ENCODE peak calls at places on chromosome X, in four cellular contexts. H is GM12878, I is IMR-90, T is K562. X is an unnamed sample.

GRCh38 chrX:75957107-75957610 is 172.1 kb upstream of the MAGEE2 start:
- DNase-seq in I (no peak), T (no peak), H (no peak), X (no peak)

GRCh38 chrX:139691843-139692505 is 16.0 kb downstream of the MCF2 start:
- DNase-seq in H (no peak), I (no peak), T (no peak), X (peak)

GRCh38 chrX:8738588-8739189 is 6.8 kb upstream of the ANOS1 start:
- DNase-seq in H (no peak), I (peak), T (peak), X (peak)

GRCh38 chrX:150478496-150479492 is 89.6 kb upstream of the MTM1 start:
- DNase-seq in I (no peak), T (no peak), H (no peak), X (no peak)

GRCh38 chrX:105635794-105636193 is 186.5 kb upstream of the NRK start:
- DNase-seq in H (no peak), T (no peak), I (no peak), X (no peak)

GRCh38 chrX:123807825-123808416 is 51.9 kb upstream of the XIAP start:
- DNase-seq in H (no peak), I (peak), T (no peak), X (no peak)

GRCh38 chrX:16212024-16212423 is 44.7 kb downstream of the MAGEB17 start:
- DNase-seq in T (no peak), H (no peak), I (peak), X (no peak)

GRCh38 chrX:38664285-38664684 is 102.9 kb downstream of the TSPAN7 start:
- DNase-seq in T (peak), I (peak), H (no peak), X (peak)

GRCh38 chrX:54479471-54480122 is 16.4 kb downstream of the FGD1 start:
- DNase-seq in H (no peak), I (no peak), T (no peak), X (no peak)

GRCh38 chrX:53481093-53481492 is 46.9 kb upstream of the HSD17B10 start:
- DNase-seq in T (peak), H (no peak), I (no peak), X (no peak)

GRCh38 chrX:536616-537015 is 94.0 kb upstream of the SHOX start:
- DNase-seq in T (no peak), H (no peak), I (no peak), X (no peak)

GRCh38 chrX:129959493-129959832 is 23.0 kb upstream of the BCORL1 start:
- DNase-seq in I (peak), H (no peak), T (peak), X (no peak)

GRCh38 chrX:117985241-117985640 is 131.4 kb downstream of the KLHL13 start:
- DNase-seq in I (peak), T (peak), H (no peak), X (peak)

GRCh38 chrX:39661508-39661907 is 436.2 kb downstream of the BCOR start:
- DNase-seq in T (peak), H (no peak), I (no peak), X (no peak)

GRCh38 chrX:48919947-48920712 is 1.3 kb upstream of the PIM2 start:
- DNase-seq in I (no peak), H (no peak), T (peak), X (no peak)

GRCh38 chrX:35098419-35098818 is 155.8 kb downstream of the FAM47B start:
- DNase-seq in T (no peak), H (no peak), I (no peak), X (no peak)

GRCh38 chrX:70669120-70669519 is 224.5 kb downstream of the DLG3 start:
- DNase-seq in I (no peak), H (no peak), T (no peak), X (no peak)

GRCh38 chrX:26649534-26649933 is 433.6 kb downstream of the MAGEB5 start:
- DNase-seq in T (peak), I (peak), H (no peak), X (peak)

GRCh38 chrX:101219840-101220191 is 230 bp downstream of the DRP2 start:
- DNase-seq in T (no peak), H (no peak), I (peak), X (peak)

GRCh38 chrX:51742586-51742985 is 656 bp upstream of the GSPT2 start:
- DNase-seq in T (no peak), H (no peak), I (no peak), X (peak)

GRCh38 chrX:108198420-108198819 is 106.8 kb downstream of the ATG4A start:
- DNase-seq in I (no peak), H (no peak), T (no peak), X (no peak)

GRCh38 chrX:149682031-149682430 is 29.8 kb upstream of the MAGEA11 start:
- DNase-seq in I (no peak), H (no peak), T (no peak), X (no peak)

GRCh38 chrX:131068945-131069719 is 11.0 kb downstream of the ARHGAP36 start:
- DNase-seq in I (no peak), H (no peak), T (peak), X (peak)

GRCh38 chrX:131067846-131068745 is 9.9 kb downstream of the ARHGAP36 start:
- DNase-seq in T (no peak), I (no peak), H (no peak), X (peak)

GRCh38 chrX:53186363-53186762 is 38.6 kb downstream of the KDM5C start:
- DNase-seq in I (peak), H (no peak), T (no peak), X (no peak)

GRCh38 chrX:2492536-2493218 is 8.1 kb downstream of the DHRSX start:
- DNase-seq in I (no peak), H (no peak), T (no peak), X (no peak)

GRCh38 chrX:103779156-103779555 is 2.5 kb downstream of the PLP1 start:
- DNase-seq in H (no peak), T (no peak), I (no peak), X (peak)
- TF ChIP-seq RAD21 in H (no peak), T (no peak), I (no peak), X (no peak)

DNA sequence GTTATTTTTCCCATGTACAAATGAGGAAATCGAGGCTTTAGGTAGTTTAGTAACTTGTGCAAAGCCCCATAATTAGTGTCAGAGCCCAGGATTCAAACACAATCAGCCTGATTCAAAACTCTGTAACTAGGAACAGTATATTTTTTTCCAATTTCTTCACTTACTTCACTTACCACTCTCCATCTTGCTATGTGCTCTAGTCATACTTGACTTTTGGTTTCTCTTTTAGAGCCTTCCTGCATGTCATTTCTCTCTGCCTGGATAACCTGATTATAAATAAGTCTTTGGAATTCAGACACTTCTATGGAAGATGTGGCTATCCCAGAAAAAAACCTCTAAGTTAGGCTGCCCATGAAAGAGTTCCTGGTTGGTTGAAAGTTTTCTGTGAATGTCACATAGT is 22.2 kb downstream of the SATL1 start:
- DNase-seq in H (no peak), I (no peak), T (no peak), X (no peak)
- TF ChIP-seq RCOR1 in H (no peak), I (no peak), T (no peak), X (no peak)

GRCh38 chrX:155262970-155263754 is 1.1 kb downstream of the RAB39B start:
- DNase-seq in I (no peak), T (no peak), H (no peak), X (no peak)
- H3K9ac ChIP-seq in I (no peak), T (no peak), H (peak), X (no peak)

GRCh38 chrX:153819398-153820083 is 10.8 kb downstream of the PDZD4 start:
- DNase-seq in I (no peak), T (no peak), H (no peak), X (peak)

GRCh38 chrX:153821066-153821465 is 9.3 kb downstream of the PDZD4 start:
- DNase-seq in I (no peak), T (no peak), H (no peak), X (peak)

GRCh38 chrX:153817291-153817690 is 13.1 kb downstream of the PDZD4 start:
- DNase-seq in H (no peak), T (no peak), I (no peak), X (peak)

GRCh38 chrX:153818571-153819397 is 11.6 kb downstream of the PDZD4 start:
- DNase-seq in T (peak), I (no peak), H (no peak), X (peak)

DNA sequence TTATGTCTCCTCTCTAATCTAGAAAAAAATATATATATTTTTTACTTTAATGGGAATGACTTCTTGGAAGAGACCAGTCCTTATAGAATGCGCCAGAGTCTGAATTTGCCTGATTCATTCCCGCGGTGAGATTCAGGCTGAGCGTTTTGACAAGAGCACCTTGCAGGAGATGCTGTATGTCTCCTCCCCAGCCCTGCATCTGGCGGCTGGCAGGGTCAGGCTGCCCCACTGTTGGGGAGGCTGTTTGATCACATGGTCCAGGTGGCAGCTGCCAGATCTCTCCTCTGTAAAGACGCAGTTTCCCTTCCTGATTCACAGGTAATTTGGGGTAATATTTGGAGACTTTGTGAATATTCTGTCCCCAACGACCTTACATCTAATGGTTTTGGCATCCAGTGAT is 9.7 kb downstream of the PDZD4 start:
- DNase-seq in H (no peak), T (no peak), I (no peak), X (peak)
- TF ChIP-seq RAD21 in H (no peak), T (no peak), I (no peak), X (no peak)

GRCh38 chrX:13699183-13699826 is 10.4 kb downstream of the RAB9A start:
- DNase-seq in I (peak), T (peak), H (no peak), X (no peak)

GRCh38 chrX:13700380-13700779 is 11.5 kb downstream of the RAB9A start:
- DNase-seq in H (no peak), I (peak), T (no peak), X (no peak)

GRCh38 chrX:13703135-13703534 is 14.2 kb downstream of the RAB9A start:
- DNase-seq in T (no peak), I (no peak), H (no peak), X (no peak)

GRCh38 chrX:13703589-13703988 is 14.7 kb downstream of the RAB9A start:
- DNase-seq in T (no peak), H (no peak), I (no peak), X (no peak)

GRCh38 chrX:13702390-13702789 is 13.5 kb downstream of the RAB9A start:
- DNase-seq in H (no peak), T (no peak), I (no peak), X (no peak)
- TF ChIP-seq RCOR1 in H (no peak), T (no peak), I (no peak), X (no peak)

GRCh38 chrX:73916489-73916888 is 353.5 kb downstream of the CHIC1 start:
- DNase-seq in T (no peak), I (no peak), H (no peak), X (no peak)

GRCh38 chrX:73922856-73923429 is 359.9 kb downstream of the CHIC1 start:
- DNase-seq in T (no peak), I (peak), H (no peak), X (no peak)

GRCh38 chrX:73913580-73913979 is 350.6 kb downstream of the CHIC1 start:
- DNase-seq in I (peak), H (no peak), T (no peak), X (no peak)

GRCh38 chrX:73916931-73917657 is 354.1 kb downstream of the CHIC1 start:
- DNase-seq in T (no peak), I (peak), H (no peak), X (no peak)
- H3K9ac ChIP-seq in T (no peak), I (peak), H (no peak), X (peak)

GRCh38 chrX:4844376-4844775 is 1130.9 kb upstream of the PRKX start:
- DNase-seq in T (no peak), I (no peak), H (no peak), X (no peak)
- TF ChIP-seq RAD21 in T (no peak), I (no peak), H (no peak), X (no peak)

X was measured in SK-N-SH.